ENCODE peak calls at places on chromosomes 12 and 14, in nine cellular contexts. B is transverse colon, Q is neural progenitor cell, M is BE2C, X is pancreas, S is uterus, L is PC-3, F is heart left ventricle, Z is Peyer's patch. V is an unnamed sample. For H3K27me3, the result is how much of the 10 kb centered on the place peaks cover.

GRCh38 chr14:35045798-35046047 is 349 bp upstream of the FAM177A1 start:
- DNase-seq in B (no peak), Q (no peak), M (no peak), X (no peak), S (no peak), L (peak), F (no peak), Z (no peak), V (no peak)

GRCh38 chr12:19223018-19223417 is 93.5 kb downstream of the PLEKHA5 start:
- DNase-seq in B (no peak), Q (no peak), M (no peak), X (no peak), S (no peak), L (peak), F (no peak), Z (no peak), V (no peak)

GRCh38 chr14:32724864-32725550 is 213.7 kb upstream of the NPAS3 start:
- DNase-seq in B (no peak), Q (no peak), M (no peak), X (no peak), S (no peak), L (peak), F (no peak), Z (no peak), V (peak)

GRCh38 chr12:77494306-77494705 is 336.4 kb upstream of the NAV3 start:
- DNase-seq in B (no peak), Q (no peak), M (no peak), X (no peak), S (no peak), L (no peak), F (no peak), Z (no peak), V (peak)

GRCh38 chr12:100842156-100842555 is 47.6 kb downstream of the ANO4 start:
- DNase-seq in B (no peak), Q (no peak), M (no peak), X (no peak), S (no peak), L (no peak), F (no peak), Z (no peak), V (no peak)

GRCh38 chr12:106303202-106303820 is 778 bp downstream of the TCP11L2 start:
- DNase-seq in B (peak), Q (peak), M (peak), X (peak), S (peak), L (peak), F (peak), Z (peak), V (peak)

GRCh38 chr12:101951002-101951670 is 73.8 kb downstream of the DRAM1 start:
- DNase-seq in B (no peak), Q (no peak), M (no peak), X (no peak), S (no peak), L (no peak), F (no peak), Z (no peak), V (no peak)

GRCh38 chr14:34199585-34199984 is 248.7 kb upstream of the EGLN3 start:
- DNase-seq in B (no peak), Q (no peak), M (no peak), X (no peak), S (no peak), L (no peak), F (no peak), Z (no peak), V (peak)

DNA sequence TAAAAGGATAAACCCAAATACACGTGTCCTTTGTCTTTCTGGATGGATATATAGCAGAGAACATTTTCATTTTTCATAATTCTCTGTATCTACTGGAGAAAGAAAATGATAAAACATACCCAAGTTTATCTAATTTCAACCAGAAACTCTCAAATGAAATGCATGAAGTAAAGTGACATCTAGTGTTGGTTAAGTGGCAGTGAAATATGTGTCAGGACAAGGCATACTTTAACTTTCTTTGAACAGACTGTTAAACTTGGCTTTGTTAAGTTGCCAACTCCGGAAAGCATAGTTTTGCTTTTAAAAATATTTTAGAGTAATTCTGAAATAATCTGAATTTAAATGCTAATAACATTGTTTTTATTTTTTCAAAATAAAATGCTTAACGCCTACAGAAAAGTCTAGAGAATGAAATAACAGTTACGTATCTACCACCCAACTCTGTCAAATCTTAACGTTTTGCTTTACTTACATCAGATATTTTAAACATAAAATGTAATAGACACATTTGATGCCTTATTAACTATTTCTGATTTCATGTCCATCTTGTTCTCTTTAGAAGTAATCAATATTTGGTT is 25.2 kb upstream of the NTN4 start:
- DNase-seq in B (no peak), Q (no peak), M (no peak), X (no peak), S (no peak), L (peak), F (no peak), Z (no peak), V (peak)
- TF ChIP-seq CTCF in B (peak), Q (peak), M (peak), X (no peak), S (peak), L (peak), F (peak), Z (peak), V (peak)

GRCh38 chr14:93161411-93161940 is 23.2 kb downstream of the MOAP1 start:
- DNase-seq in B (no peak), Q (no peak), M (peak), X (no peak), S (no peak), L (no peak), F (no peak), Z (no peak), V (no peak)

GRCh38 chr14:93160353-93160801 is 24.3 kb downstream of the MOAP1 start:
- DNase-seq in B (no peak), Q (peak), M (peak), X (no peak), S (no peak), L (peak), F (no peak), Z (no peak), V (no peak)

DNA sequence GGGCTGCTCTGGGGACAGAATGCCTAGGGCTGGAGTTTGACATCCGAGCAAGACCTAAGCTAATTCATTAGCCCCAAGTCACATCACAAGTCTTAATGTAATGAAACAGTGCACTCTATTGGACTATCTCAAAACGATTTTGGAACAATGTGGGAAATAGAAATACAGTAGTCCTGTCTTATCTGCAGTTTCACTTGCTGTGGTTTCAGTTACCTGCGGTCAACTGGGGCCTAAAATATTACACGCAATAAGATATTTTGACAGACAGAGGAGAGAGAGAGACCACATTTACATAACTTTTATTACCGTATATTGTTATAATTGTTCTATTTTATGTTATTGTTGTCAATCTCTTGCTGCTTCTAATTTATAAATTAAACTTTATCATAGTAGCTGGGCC is 21.1 kb downstream of the MOAP1 start:
- DNase-seq in B (no peak), Q (no peak), M (no peak), X (no peak), S (no peak), L (no peak), F (no peak), Z (no peak), V (no peak)
- H3K4me3 ChIP-seq in B (no peak), Q (no peak), M (no peak), X (no peak), S (no peak), L (no peak), F (no peak), Z (no peak), V (no peak)

DNA sequence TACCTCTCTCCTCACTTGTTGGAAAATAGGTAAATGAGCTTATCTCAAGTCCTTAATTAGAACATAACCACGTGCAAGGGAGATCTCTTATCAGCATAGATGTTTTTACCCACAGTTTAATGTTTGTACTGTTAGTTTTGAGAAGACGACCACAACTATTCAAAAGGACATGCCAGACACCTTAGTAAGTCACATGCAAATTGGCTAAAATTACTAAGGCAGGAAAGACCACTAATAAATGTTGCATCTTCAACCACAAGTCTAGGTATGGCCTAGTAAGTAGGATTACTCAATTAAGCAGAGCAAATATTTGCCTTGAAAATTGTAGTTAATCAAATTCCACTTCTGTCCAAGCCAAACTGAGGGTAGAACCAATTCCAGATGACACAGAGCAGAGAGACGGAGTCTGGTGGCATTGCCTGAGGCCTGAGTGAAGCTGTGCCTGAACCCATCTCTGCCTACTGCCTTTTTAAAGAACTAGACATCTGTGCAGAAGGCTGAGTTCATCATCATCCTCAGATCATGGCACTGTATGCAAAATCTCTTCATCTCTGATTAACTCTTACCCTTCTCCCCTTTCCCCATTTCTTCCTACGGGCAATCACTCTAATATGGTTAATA is 29.7 kb upstream of the CHST11 start:
- DNase-seq in B (no peak), Q (no peak), M (peak), X (no peak), S (no peak), L (peak), F (no peak), Z (no peak), V (peak)
- H3K27me3 ChIP-seq in B (under half), Q (under half), M (under half), X (under half), S (under half), L (under half), F (under half), Z (under half), V (under half)

GRCh38 chr12:47382305-47382704 is 302.5 kb upstream of the AMIGO2 start:
- DNase-seq in B (no peak), Q (no peak), M (no peak), X (no peak), S (no peak), L (no peak), F (no peak), Z (no peak), V (no peak)
- TF ChIP-seq CTCF in B (no peak), Q (peak), M (no peak), X (no peak), S (no peak), L (peak), F (no peak), Z (no peak), V (no peak)

GRCh38 chr14:59254911-59255545 is 66.6 kb downstream of the DAAM1 start:
- DNase-seq in B (no peak), Q (no peak), M (peak), X (no peak), S (peak), L (no peak), F (no peak), Z (no peak), V (no peak)

GRCh38 chr14:59252772-59253500 is 64.5 kb downstream of the DAAM1 start:
- DNase-seq in B (no peak), Q (no peak), M (no peak), X (no peak), S (no peak), L (no peak), F (no peak), Z (no peak), V (no peak)

GRCh38 chr14:59253527-59253926 is 65.1 kb downstream of the DAAM1 start:
- DNase-seq in B (no peak), Q (no peak), M (no peak), X (no peak), S (no peak), L (no peak), F (no peak), Z (no peak), V (no peak)

GRCh38 chr14:59251811-59252771 is 63.6 kb downstream of the DAAM1 start:
- DNase-seq in B (no peak), Q (peak), M (no peak), X (no peak), S (no peak), L (no peak), F (no peak), Z (no peak), V (no peak)

GRCh38 chr14:59254146-59254910 is 65.9 kb downstream of the DAAM1 start:
- DNase-seq in B (peak), Q (no peak), M (peak), X (peak), S (peak), L (peak), F (peak), Z (peak), V (peak)
- H3K4me3 ChIP-seq in B (no peak), Q (no peak), M (no peak), X (no peak), S (no peak), L (no peak), F (no peak), Z (no peak), V (no peak)

V was measured in bronchial epithelial cell.